ENCODE peak calls at places on chromosome 12, in four cellular contexts. G is amniotic stem cell, E is WERI-Rb-1, Z is uterus. R is an unnamed sample.

GRCh38 chr12:77349703-77350102 is 284.3 kb upstream of the E2F7 start:
- DNase-seq in G (no peak), E (no peak), Z (no peak), R (no peak)

GRCh38 chr12:79687711-79688270 is 3.0 kb downstream of the PAWR start:
- DNase-seq in G (no peak), E (no peak), Z (no peak), R (no peak)

GRCh38 chr12:95083938-95084337 is 10.5 kb upstream of the NR2C1 start:
- DNase-seq in G (no peak), E (no peak), Z (peak), R (no peak)

GRCh38 chr12:82896979-82897378 is 210.3 kb downstream of the TMTC2 start:
- DNase-seq in G (no peak), E (no peak), Z (no peak), R (no peak)

GRCh38 chr12:119902084-119902509 is 25.0 kb upstream of the CIT start:
- DNase-seq in G (peak), E (peak), Z (no peak), R (peak)

GRCh38 chr12:55703976-55704761 is 3.5 kb downstream of the ITGA7 start:
- DNase-seq in G (no peak), E (no peak), Z (no peak), R (no peak)

GRCh38 chr12:71780207-71780822 is 25.7 kb downstream of the RAB21 start:
- DNase-seq in G (peak), E (peak), Z (peak), R (no peak)

GRCh38 chr12:1907652-1908611 is 10.5 kb downstream of the CACNA2D4 start:
- DNase-seq in G (no peak), E (no peak), Z (peak), R (no peak)

GRCh38 chr12:12327802-12328201 is 22.2 kb downstream of the MANSC1 start:
- DNase-seq in G (peak), E (no peak), Z (no peak), R (no peak)

GRCh38 chr12:53975019-53975815 is 463 bp upstream of the HOTAIR start:
- DNase-seq in G (no peak), E (no peak), Z (no peak), R (no peak)

GRCh38 chr12:22627351-22627750 is 2.4 kb downstream of the ETNK1 start:
- DNase-seq in G (no peak), E (no peak), Z (no peak), R (no peak)

GRCh38 chr12:63308701-63309100 is 157.7 kb upstream of the AVPR1A start:
- DNase-seq in G (no peak), E (no peak), Z (no peak), R (no peak)

GRCh38 chr12:74985293-74985985 is 224.2 kb downstream of the KCNC2 start:
- DNase-seq in G (no peak), E (no peak), Z (no peak), R (no peak)

GRCh38 chr12:90235642-90236041 is 527.0 kb upstream of the ATP2B1 start:
- DNase-seq in G (no peak), E (no peak), Z (no peak), R (peak)

GRCh38 chr12:91744613-91745012 is 401.0 kb downstream of the BTG1 start:
- DNase-seq in G (no peak), E (no peak), Z (no peak), R (no peak)

GRCh38 chr12:63944586-63945228 is 100.2 kb downstream of the SRGAP1 start:
- DNase-seq in G (no peak), E (no peak), Z (no peak), R (no peak)

GRCh38 chr12:91985002-91985767 is 160.5 kb downstream of the BTG1 start:
- DNase-seq in G (no peak), E (no peak), Z (peak), R (no peak)

GRCh38 chr12:111462134-111462821 is 56.6 kb downstream of the SH2B3 start:
- DNase-seq in G (no peak), E (no peak), Z (no peak), R (no peak)

GRCh38 chr12:60201891-60202290 is 606.1 kb downstream of the SLC16A7 start:
- DNase-seq in G (no peak), E (no peak), Z (no peak), R (no peak)

GRCh38 chr12:43737646-43738045 is 20.9 kb downstream of the PUS7L start:
- DNase-seq in G (no peak), E (no peak), Z (no peak), R (no peak)

GRCh38 chr12:122080149-122081107 is 1.9 kb downstream of the MLXIP start:
- DNase-seq in G (peak), E (peak), Z (peak), R (peak)

GRCh38 chr12:53122961-53123468 is 19.7 kb downstream of the SOAT2 start:
- DNase-seq in G (no peak), E (no peak), Z (no peak), R (no peak)

GRCh38 chr12:34396861-34397590 is 374.7 kb downstream of the ALG10 start:
- DNase-seq in G (no peak), E (peak), Z (peak), R (no peak)

GRCh38 chr12:27861428-27862167 is 81.6 kb upstream of the MANSC4 start:
- DNase-seq in G (no peak), E (no peak), Z (peak), R (no peak)

GRCh38 chr12:124520896-124521295 is 46.5 kb downstream of the NCOR2 start:
- DNase-seq in G (no peak), E (no peak), Z (no peak), R (no peak)

GRCh38 chr12:100141666-100141997 is 1.0 kb downstream of the BLTP3B start:
- DNase-seq in G (peak), E (no peak), Z (peak), R (peak)

GRCh38 chr12:56242986-56243385 is 13.1 kb downstream of the SLC39A5 start:
- DNase-seq in G (no peak), E (no peak), Z (no peak), R (no peak)

GRCh38 chr12:26121841-26122680 is 2.8 kb downstream of the BHLHE41 start:
- DNase-seq in G (no peak), E (peak), Z (no peak), R (no peak)

GRCh38 chr12:105561981-105562726 is 231.7 kb downstream of the C12orf75 start:
- DNase-seq in G (peak), E (no peak), Z (peak), R (peak)

GRCh38 chr12:15928870-15929571 is 17.9 kb downstream of the DERA start:
- DNase-seq in G (no peak), E (no peak), Z (no peak), R (no peak)

GRCh38 chr12:118689793-118690192 is 291.5 kb upstream of the SRRM4 start:
- DNase-seq in G (no peak), E (no peak), Z (no peak), R (no peak)

GRCh38 chr12:122031342-122032216 is 9.9 kb downstream of the BCL7A start:
- DNase-seq in G (no peak), E (peak), Z (no peak), R (no peak)

GRCh38 chr12:15979096-15980091 is 68.3 kb downstream of the DERA start:
- DNase-seq in G (no peak), E (peak), Z (no peak), R (peak)

GRCh38 chr12:2011641-2012607 is 7.7 kb upstream of the DCP1B start:
- DNase-seq in G (no peak), E (no peak), Z (no peak), R (no peak)

GRCh38 chr12:25800101-25800500 is 158.4 kb upstream of the RASSF8 start:
- DNase-seq in G (no peak), E (no peak), Z (no peak), R (no peak)

GRCh38 chr12:113413488-113413939 is 8.7 kb upstream of the SDSL start:
- DNase-seq in G (no peak), E (no peak), Z (no peak), R (no peak)

GRCh38 chr12:31206038-31206670 is 119.8 kb downstream of the SINHCAF start:
- DNase-seq in G (no peak), E (no peak), Z (no peak), R (peak)

GRCh38 chr12:72209096-72209495 is 63.1 kb upstream of the TRHDE start:
- DNase-seq in G (no peak), E (peak), Z (no peak), R (no peak)

GRCh38 chr12:101042211-101042610 is 167.8 kb downstream of the SLC5A8 start:
- DNase-seq in G (no peak), E (no peak), Z (no peak), R (no peak)

R was measured in retinal pigment epithelial cell.